ENCODE peak calls at places on chromosomes 12 and 14, in nine cellular contexts. R, G, W, S, M, X, I, D and Y are unnamed samples.

GRCh38 chr12:64826234-64826633 is 1.8 kb downstream of the TBC1D30 start:
- DNase-seq in R (peak; percentile 51), G (peak; percentile 39), W (peak; percentile 97), S (peak; percentile 70), M (peak; percentile 60), X (no peak), I (no peak), D (peak; percentile 43), Y (peak; percentile 17)

GRCh38 chr12:98803468-98804209 is 158.5 kb downstream of the APAF1 start:
- DNase-seq in R (no peak), G (no peak), W (no peak), S (no peak), M (peak; percentile 8), X (no peak), I (no peak), D (no peak), Y (no peak)

GRCh38 chr12:779745-780734 is 27.7 kb downstream of the WNK1 start:
- DNase-seq in R (no peak), G (no peak), W (no peak), S (no peak), M (peak; percentile 57), X (no peak), I (no peak), D (no peak), Y (no peak)

GRCh38 chr12:12671850-12672660 is 23.9 kb downstream of the GPR19 start:
- DNase-seq in R (no peak), G (no peak), W (no peak), S (no peak), M (peak; percentile 18), X (no peak), I (no peak), D (no peak), Y (no peak)

GRCh38 chr12:12157424-12157823 is 86.7 kb downstream of the BCL2L14 start:
- DNase-seq in R (no peak), G (no peak), W (no peak), S (no peak), M (no peak), X (no peak), I (no peak), D (no peak), Y (no peak)

GRCh38 chr12:88775742-88776151 is 195.5 kb upstream of the KITLG start:
- DNase-seq in R (no peak), G (no peak), W (no peak), S (no peak), M (no peak), X (no peak), I (no peak), D (no peak), Y (no peak)

GRCh38 chr12:67667276-67668073 is 18.9 kb downstream of the DYRK2 start:
- DNase-seq in R (peak; percentile 82), G (peak; percentile 81), W (no peak), S (peak; percentile 56), M (no peak), X (no peak), I (no peak), D (peak; percentile 32), Y (no peak)

GRCh38 chr14:24913746-24914145 is 136.2 kb downstream of the STXBP6 start:
- DNase-seq in R (no peak), G (no peak), W (no peak), S (no peak), M (no peak), X (no peak), I (no peak), D (no peak), Y (no peak)

GRCh38 chr12:43289412-43289811 is 262.6 kb downstream of the ADAMTS20 start:
- DNase-seq in R (no peak), G (no peak), W (no peak), S (no peak), M (peak; percentile 69), X (no peak), I (no peak), D (no peak), Y (no peak)

GRCh38 chr12:47811581-47812484 is 7.9 kb downstream of the HDAC7 start:
- DNase-seq in R (peak; percentile 70), G (peak; percentile 57), W (no peak), S (peak; percentile 83), M (peak; percentile 83), X (no peak), I (peak; percentile 73), D (peak; percentile 22), Y (no peak)

GRCh38 chr12:388547-389137 is 478 bp downstream of the KDM5A start:
- DNase-seq in R (peak; percentile 15), G (no peak), W (peak; percentile 69), S (no peak), M (peak; percentile 19), X (peak; percentile 50), I (no peak), D (peak; percentile 31), Y (peak; percentile 70)

GRCh38 chr12:4974217-4974616 is 64.5 kb downstream of the KCNA1 start:
- DNase-seq in R (no peak), G (no peak), W (no peak), S (no peak), M (no peak), X (no peak), I (no peak), D (no peak), Y (no peak)

GRCh38 chr14:68664225-68664681 is 128.6 kb downstream of the ZFP36L1 start:
- DNase-seq in R (no peak), G (no peak), W (no peak), S (no peak), M (no peak), X (no peak), I (no peak), D (no peak), Y (no peak)

GRCh38 chr14:68663385-68664076 is 129.3 kb downstream of the ZFP36L1 start:
- DNase-seq in R (no peak), G (no peak), W (no peak), S (no peak), M (peak; percentile 59), X (no peak), I (no peak), D (no peak), Y (peak; percentile 13)

GRCh38 chr14:68666206-68666730 is 126.6 kb downstream of the ZFP36L1 start:
- DNase-seq in R (no peak), G (no peak), W (no peak), S (no peak), M (no peak), X (no peak), I (no peak), D (no peak), Y (no peak)

GRCh38 chr14:68665792-68666195 is 127.1 kb downstream of the ZFP36L1 start:
- DNase-seq in R (no peak), G (no peak), W (no peak), S (no peak), M (no peak), X (no peak), I (no peak), D (no peak), Y (no peak)

DNA sequence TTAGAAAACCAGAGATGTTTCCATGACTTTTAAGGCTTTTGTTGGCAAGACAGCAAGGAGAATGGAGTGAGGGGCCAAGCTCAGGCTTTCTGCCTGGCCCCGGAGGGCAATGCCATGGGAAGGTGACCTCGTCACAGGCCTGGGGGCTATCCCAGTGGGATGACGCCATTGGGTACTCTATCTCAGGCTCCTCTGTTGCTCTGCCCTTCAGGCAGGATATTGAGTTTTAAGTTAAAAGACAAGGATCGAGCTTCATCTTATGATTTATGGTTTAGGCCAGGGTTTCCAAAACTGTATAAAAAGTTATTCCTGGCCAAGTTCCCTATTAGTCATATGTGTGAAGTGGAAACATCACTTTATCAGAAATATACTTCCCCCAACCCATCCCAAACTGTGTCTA is 127.8 kb downstream of the ZFP36L1 start:
- DNase-seq in R (no peak), G (no peak), W (no peak), S (no peak), M (peak; percentile 71), X (no peak), I (no peak), D (no peak), Y (no peak)
- H3K4me3 ChIP-seq in R (no peak overlapping the region), G (no peak overlapping the region), W (no peak overlapping the region), S (no peak overlapping the region), M (no peak overlapping the region), X (no peak overlapping the region), I (no peak overlapping the region), D (no peak overlapping the region), Y (no peak overlapping the region)

DNA sequence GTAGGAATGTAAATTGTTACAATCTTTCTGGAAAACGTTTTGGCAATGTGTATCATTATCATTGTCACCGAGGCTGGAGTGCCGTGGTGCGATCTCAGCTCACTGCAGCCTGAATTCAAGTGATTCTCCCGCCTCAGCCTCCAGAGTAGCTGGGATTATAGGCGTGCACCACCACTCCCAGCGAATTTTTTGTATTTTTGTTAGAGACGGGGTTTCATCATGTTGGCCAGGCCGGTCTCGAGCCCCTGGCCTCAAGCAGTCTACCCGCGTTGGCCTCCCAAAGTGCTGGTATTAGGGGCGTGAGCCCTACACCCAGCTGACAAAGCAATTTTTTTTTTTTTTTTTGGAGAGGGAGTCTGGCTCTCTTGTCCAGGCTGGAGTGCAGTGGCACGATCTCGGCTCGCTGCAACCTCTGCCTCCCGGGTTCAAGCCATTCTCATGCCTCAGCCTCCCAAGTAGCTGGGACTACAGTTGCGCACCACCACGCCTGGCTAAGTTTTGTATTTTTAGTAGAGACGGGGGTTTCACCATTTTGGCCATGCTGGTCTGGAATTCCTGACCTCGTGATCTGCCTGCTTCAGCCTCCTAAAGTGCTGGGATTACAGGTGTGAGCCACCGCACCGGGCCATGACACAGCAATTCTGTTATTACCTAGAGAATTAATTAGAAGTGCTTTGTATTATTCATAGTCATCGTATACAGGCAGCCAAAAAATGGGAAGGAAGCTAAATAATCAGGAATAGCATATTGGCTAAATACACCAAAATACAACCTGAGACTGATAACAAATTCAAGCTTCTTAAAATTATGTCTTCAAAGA is 1.2 kb downstream of the ACTR6 start:
- DNase-seq in R (no peak), G (no peak), W (no peak), S (no peak), M (no peak), X (no peak), I (no peak), D (no peak), Y (no peak)
- H3K27ac ChIP-seq in R (no peak overlapping the region), G (peak overlapping the region; percentile 87), W (peak overlapping the region; percentile 60), S (no peak overlapping the region), M (peak overlapping the region; percentile 84), X (peak overlapping the region; percentile 96), I (no peak overlapping the region), D (no peak overlapping the region), Y (peak overlapping the region; percentile 91)

DNA sequence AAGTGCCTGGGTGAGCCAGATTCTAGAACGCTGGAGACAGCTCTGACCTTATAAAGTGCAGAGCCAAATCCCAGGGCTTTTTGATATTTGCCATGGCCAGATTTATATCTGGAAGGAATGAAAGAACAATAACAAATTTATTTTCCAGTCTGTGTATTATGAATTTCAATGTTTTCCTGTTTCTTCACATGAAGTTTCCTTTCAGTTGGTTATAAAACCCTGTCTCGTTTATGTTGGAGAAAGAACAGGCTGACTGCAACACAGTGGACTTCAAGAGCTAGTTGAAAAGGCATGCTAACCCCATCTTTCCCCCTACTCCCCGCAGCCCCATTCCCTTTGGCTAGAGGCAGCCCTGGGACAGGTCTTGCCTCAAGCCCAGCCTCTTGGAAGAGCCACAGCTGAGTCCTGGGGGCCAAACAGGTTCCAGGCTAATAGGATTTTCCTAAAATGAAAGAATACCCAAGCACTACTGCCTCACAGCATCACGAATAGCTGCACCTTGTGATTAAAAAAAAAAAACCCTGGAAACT is 1.7 kb downstream of the FBLN5 start:
- DNase-seq in R (no peak), G (no peak), W (no peak), S (no peak), M (no peak), X (no peak), I (no peak), D (no peak), Y (no peak)
- H3K27me3 ChIP-seq in R (peaks cover 74% of the 10 kb centered on the region), G (peaks cover 4% of the 10 kb centered on the region), W (peaks cover 38% of the 10 kb centered on the region), S (no peaks in the 10 kb centered on the region), M (no peaks in the 10 kb centered on the region), X (peaks cover 9% of the 10 kb centered on the region), I (no peaks in the 10 kb centered on the region), D (no peaks in the 10 kb centered on the region), Y (peaks cover 10% of the 10 kb centered on the region)

GRCh38 chr12:75389706-75390105 is 1.2 kb upstream of the GLIPR1L2 start:
- DNase-seq in R (no peak), G (no peak), W (no peak), S (no peak), M (peak; percentile 11), X (no peak), I (no peak), D (no peak), Y (peak; percentile 2)
- H3K4me3 ChIP-seq in R (peak overlapping the region; percentile 76), G (peak overlapping the region; percentile 74), W (no peak overlapping the region), S (peak overlapping the region; percentile 50), M (peak overlapping the region; percentile 59), X (no peak overlapping the region), I (peak overlapping the region; percentile 76), D (no peak overlapping the region), Y (no peak overlapping the region)